ENCODE peak calls at places on chromosomes 3 and 15, in six cellular contexts. One of them, this sample, is unnamed.

GRCh38 chr15:80940331-80940730 is 49.3 kb downstream of the MESD start:
- DNase-seq in dorsolateral prefrontal cortex: no peak
- DNase-seq in activated CD8-positive, alpha-beta T cell treated with anti-CD3 and anti-CD28 coated beads for 36 hours: no peak
- DNase-seq in transverse colon: no peak
- DNase-seq in PC-9: no peak
- DNase-seq in HCT116: no peak
- DNase-seq in this sample: no peak

GRCh38 chr15:47184003-47184404 is 533.3 kb upstream of the SEMA6D start:
- DNase-seq in PC-9: no peak
- DNase-seq in activated CD8-positive, alpha-beta T cell treated with anti-CD3 and anti-CD28 coated beads for 36 hours: peak
- DNase-seq in HCT116: no peak
- DNase-seq in transverse colon: peak
- DNase-seq in dorsolateral prefrontal cortex: peak
- DNase-seq in this sample: no peak

GRCh38 chr3:48595526-48596121 is 495 bp upstream of the COL7A1 start:
- DNase-seq in transverse colon: peak
- DNase-seq in HCT116: no peak
- DNase-seq in dorsolateral prefrontal cortex: no peak
- DNase-seq in activated CD8-positive, alpha-beta T cell treated with anti-CD3 and anti-CD28 coated beads for 36 hours: peak
- DNase-seq in PC-9: peak
- DNase-seq in this sample: no peak

GRCh38 chr3:197809356-197810020 is 18.4 kb downstream of the LRCH3 start:
- DNase-seq in HCT116: no peak
- DNase-seq in transverse colon: no peak
- DNase-seq in PC-9: no peak
- DNase-seq in dorsolateral prefrontal cortex: no peak
- DNase-seq in activated CD8-positive, alpha-beta T cell treated with anti-CD3 and anti-CD28 coated beads for 36 hours: no peak
- DNase-seq in this sample: no peak

GRCh38 chr15:51281368-51281967 is 56.9 kb downstream of the CYP19A1 start:
- DNase-seq in transverse colon: peak
- DNase-seq in HCT116: peak
- DNase-seq in dorsolateral prefrontal cortex: peak
- DNase-seq in activated CD8-positive, alpha-beta T cell treated with anti-CD3 and anti-CD28 coated beads for 36 hours: peak
- DNase-seq in PC-9: no peak
- DNase-seq in this sample: no peak

GRCh38 chr15:67049351-67050044 is 15.9 kb upstream of the SMAD3 start:
- DNase-seq in transverse colon: peak
- DNase-seq in PC-9: peak
- DNase-seq in dorsolateral prefrontal cortex: peak
- DNase-seq in activated CD8-positive, alpha-beta T cell treated with anti-CD3 and anti-CD28 coated beads for 36 hours: no peak
- DNase-seq in HCT116: no peak
- DNase-seq in this sample: no peak

GRCh38 chr3:196694941-196695848 is 16.9 kb downstream of the CEP19 start:
- DNase-seq in PC-9: no peak
- DNase-seq in transverse colon: no peak
- DNase-seq in HCT116: no peak
- DNase-seq in activated CD8-positive, alpha-beta T cell treated with anti-CD3 and anti-CD28 coated beads for 36 hours: peak
- DNase-seq in dorsolateral prefrontal cortex: no peak
- DNase-seq in this sample: no peak

GRCh38 chr3:111128884-111129283 is 57.3 kb downstream of the NECTIN3 start:
- DNase-seq in transverse colon: no peak
- DNase-seq in dorsolateral prefrontal cortex: no peak
- DNase-seq in activated CD8-positive, alpha-beta T cell treated with anti-CD3 and anti-CD28 coated beads for 36 hours: no peak
- DNase-seq in PC-9: no peak
- DNase-seq in HCT116: no peak
- DNase-seq in this sample: no peak

GRCh38 chr15:98076021-98076816 is 115.7 kb downstream of the ARRDC4 start:
- DNase-seq in dorsolateral prefrontal cortex: no peak
- DNase-seq in activated CD8-positive, alpha-beta T cell treated with anti-CD3 and anti-CD28 coated beads for 36 hours: no peak
- DNase-seq in transverse colon: peak
- DNase-seq in HCT116: no peak
- DNase-seq in PC-9: no peak
- DNase-seq in this sample: no peak

GRCh38 chr15:78625621-78626280 is 5.0 kb upstream of the CHRNA3 start:
- DNase-seq in activated CD8-positive, alpha-beta T cell treated with anti-CD3 and anti-CD28 coated beads for 36 hours: no peak
- DNase-seq in dorsolateral prefrontal cortex: no peak
- DNase-seq in HCT116: no peak
- DNase-seq in transverse colon: no peak
- DNase-seq in PC-9: no peak
- DNase-seq in this sample: peak

GRCh38 chr3:169952045-169952444 is 14.6 kb upstream of the SEC62 start:
- DNase-seq in activated CD8-positive, alpha-beta T cell treated with anti-CD3 and anti-CD28 coated beads for 36 hours: no peak
- DNase-seq in dorsolateral prefrontal cortex: no peak
- DNase-seq in PC-9: no peak
- DNase-seq in HCT116: no peak
- DNase-seq in transverse colon: no peak
- DNase-seq in this sample: no peak

GRCh38 chr3:64417816-64418215 is 192.6 kb upstream of the PRICKLE2 start:
- DNase-seq in activated CD8-positive, alpha-beta T cell treated with anti-CD3 and anti-CD28 coated beads for 36 hours: no peak
- DNase-seq in PC-9: no peak
- DNase-seq in transverse colon: no peak
- DNase-seq in HCT116: no peak
- DNase-seq in dorsolateral prefrontal cortex: no peak
- DNase-seq in this sample: no peak

GRCh38 chr3:119579366-119580147 is at the start of gene ADPRH:
- DNase-seq in HCT116: peak
- DNase-seq in transverse colon: peak
- DNase-seq in activated CD8-positive, alpha-beta T cell treated with anti-CD3 and anti-CD28 coated beads for 36 hours: peak
- DNase-seq in dorsolateral prefrontal cortex: peak
- DNase-seq in PC-9: no peak
- DNase-seq in this sample: peak

GRCh38 chr3:88324788-88325187 is 175.0 kb downstream of the C3orf38 start:
- DNase-seq in dorsolateral prefrontal cortex: no peak
- DNase-seq in activated CD8-positive, alpha-beta T cell treated with anti-CD3 and anti-CD28 coated beads for 36 hours: no peak
- DNase-seq in HCT116: no peak
- DNase-seq in PC-9: no peak
- DNase-seq in transverse colon: no peak
- DNase-seq in this sample: no peak

GRCh38 chr3:45225465-45226205 is 452 bp downstream of the TMEM158 start:
- DNase-seq in dorsolateral prefrontal cortex: no peak
- DNase-seq in activated CD8-positive, alpha-beta T cell treated with anti-CD3 and anti-CD28 coated beads for 36 hours: peak
- DNase-seq in transverse colon: no peak
- DNase-seq in PC-9: no peak
- DNase-seq in HCT116: no peak
- DNase-seq in this sample: peak

GRCh38 chr3:192273611-192274010 is 453.7 kb downstream of the FGF12 start:
- DNase-seq in transverse colon: no peak
- DNase-seq in activated CD8-positive, alpha-beta T cell treated with anti-CD3 and anti-CD28 coated beads for 36 hours: no peak
- DNase-seq in HCT116: no peak
- DNase-seq in PC-9: peak
- DNase-seq in dorsolateral prefrontal cortex: no peak
- DNase-seq in this sample: no peak

GRCh38 chr3:174955513-174956001 is 96.4 kb downstream of the NAALADL2 start:
- DNase-seq in transverse colon: no peak
- DNase-seq in PC-9: peak
- DNase-seq in dorsolateral prefrontal cortex: no peak
- DNase-seq in HCT116: peak
- DNase-seq in activated CD8-positive, alpha-beta T cell treated with anti-CD3 and anti-CD28 coated beads for 36 hours: no peak
- DNase-seq in this sample: no peak

GRCh38 chr15:74295800-74296199 is 59.7 kb downstream of the CCDC33 start:
- DNase-seq in PC-9: no peak
- DNase-seq in dorsolateral prefrontal cortex: no peak
- DNase-seq in HCT116: no peak
- DNase-seq in activated CD8-positive, alpha-beta T cell treated with anti-CD3 and anti-CD28 coated beads for 36 hours: no peak
- DNase-seq in transverse colon: no peak
- DNase-seq in this sample: no peak
- TF ChIP-seq CTCF in PC-9: peak
- TF ChIP-seq CTCF in dorsolateral prefrontal cortex: no peak
- TF ChIP-seq CTCF in HCT116: peak
- TF ChIP-seq CTCF in activated CD8-positive, alpha-beta T cell treated with anti-CD3 and anti-CD28 coated beads for 36 hours: no peak
- TF ChIP-seq CTCF in transverse colon: no peak
- TF ChIP-seq CTCF in this sample: no peak

DNA sequence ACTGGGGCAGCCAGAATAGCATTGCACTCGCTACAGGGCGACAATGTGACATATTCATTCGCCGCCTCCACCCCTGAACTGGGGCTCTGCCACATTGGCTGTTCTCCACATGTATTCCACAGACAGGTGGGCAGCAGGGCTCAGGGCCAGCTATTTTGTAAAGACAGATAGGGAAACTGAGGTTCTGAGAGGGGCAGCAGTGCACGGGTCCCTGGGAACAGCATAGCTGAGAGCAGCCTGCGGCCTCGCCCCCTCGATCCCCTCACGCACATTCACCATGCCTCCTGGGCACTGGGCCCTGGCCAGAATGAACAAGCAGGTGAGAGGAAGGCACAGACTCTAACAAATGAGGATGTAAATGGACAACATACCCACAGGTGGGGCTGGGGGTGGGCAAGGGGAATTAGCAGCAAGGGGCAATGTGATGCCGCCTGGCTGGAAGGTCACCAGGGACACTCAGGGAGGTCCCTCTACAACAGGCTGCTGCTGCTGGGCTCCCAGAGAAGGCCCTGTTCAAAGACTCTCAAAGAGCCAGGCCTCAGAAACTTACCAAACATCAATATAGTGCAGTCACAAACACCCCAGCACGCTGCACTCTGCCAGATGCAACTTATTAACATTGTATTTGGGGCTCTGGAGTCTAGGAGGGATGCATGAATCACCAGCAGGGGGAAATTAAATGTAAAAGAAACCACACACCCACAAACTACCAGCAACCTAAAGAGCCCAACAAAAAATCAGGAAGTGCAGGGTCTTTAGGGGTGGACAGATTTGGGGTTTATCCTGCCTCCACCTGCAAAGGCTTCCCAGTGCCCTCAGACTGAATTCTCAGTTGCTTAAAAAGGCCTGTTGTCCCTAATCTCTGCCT is 74.8 kb upstream of the SPATA12 start:
- DNase-seq in PC-9: no peak
- DNase-seq in dorsolateral prefrontal cortex: no peak
- DNase-seq in HCT116: no peak
- DNase-seq in transverse colon: no peak
- DNase-seq in activated CD8-positive, alpha-beta T cell treated with anti-CD3 and anti-CD28 coated beads for 36 hours: peak
- DNase-seq in this sample: no peak
- TF ChIP-seq CTCF in PC-9: no peak
- TF ChIP-seq CTCF in dorsolateral prefrontal cortex: no peak
- TF ChIP-seq CTCF in HCT116: no peak
- TF ChIP-seq CTCF in transverse colon: no peak
- TF ChIP-seq CTCF in activated CD8-positive, alpha-beta T cell treated with anti-CD3 and anti-CD28 coated beads for 36 hours: peak
- TF ChIP-seq CTCF in this sample: no peak

DNA sequence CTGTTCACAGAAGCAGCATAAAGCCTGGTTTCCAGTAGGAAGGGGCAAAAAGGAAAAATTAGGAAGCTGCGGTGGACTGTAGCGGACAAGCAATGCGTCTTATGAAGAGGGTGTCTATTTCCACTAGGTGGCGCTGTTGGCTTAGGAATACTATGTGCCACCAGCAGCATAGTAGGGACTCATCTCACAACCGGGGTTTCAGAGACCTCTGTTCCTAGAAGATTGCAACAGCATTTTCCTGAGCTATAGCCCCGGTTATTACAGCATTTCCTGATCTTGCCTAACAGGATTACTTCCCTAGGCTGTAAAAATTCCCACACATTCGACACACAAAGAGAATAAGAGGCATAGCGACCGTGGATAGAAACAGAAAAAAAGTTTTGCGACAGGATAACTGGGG is 683.0 kb downstream of the TBL1XR1 start:
- DNase-seq in PC-9: peak
- DNase-seq in activated CD8-positive, alpha-beta T cell treated with anti-CD3 and anti-CD28 coated beads for 36 hours: peak
- DNase-seq in transverse colon: no peak
- DNase-seq in HCT116: peak
- DNase-seq in dorsolateral prefrontal cortex: no peak
- DNase-seq in this sample: peak
- TF ChIP-seq CTCF in PC-9: peak
- TF ChIP-seq CTCF in activated CD8-positive, alpha-beta T cell treated with anti-CD3 and anti-CD28 coated beads for 36 hours: peak
- TF ChIP-seq CTCF in transverse colon: peak
- TF ChIP-seq CTCF in HCT116: peak
- TF ChIP-seq CTCF in dorsolateral prefrontal cortex: peak
- TF ChIP-seq CTCF in this sample: peak

GRCh38 chr3:62134061-62134496 is 239.3 kb downstream of the FEZF2 start:
- DNase-seq in HCT116: peak
- DNase-seq in activated CD8-positive, alpha-beta T cell treated with anti-CD3 and anti-CD28 coated beads for 36 hours: no peak
- DNase-seq in PC-9: peak
- DNase-seq in dorsolateral prefrontal cortex: no peak
- DNase-seq in transverse colon: peak
- DNase-seq in this sample: no peak

GRCh38 chr3:62133015-62133414 is 240.3 kb downstream of the FEZF2 start:
- DNase-seq in PC-9: no peak
- DNase-seq in dorsolateral prefrontal cortex: no peak
- DNase-seq in activated CD8-positive, alpha-beta T cell treated with anti-CD3 and anti-CD28 coated beads for 36 hours: no peak
- DNase-seq in transverse colon: no peak
- DNase-seq in HCT116: no peak
- DNase-seq in this sample: no peak

GRCh38 chr3:62132027-62132590 is 241.2 kb downstream of the FEZF2 start:
- DNase-seq in dorsolateral prefrontal cortex: no peak
- DNase-seq in transverse colon: no peak
- DNase-seq in PC-9: no peak
- DNase-seq in HCT116: no peak
- DNase-seq in activated CD8-positive, alpha-beta T cell treated with anti-CD3 and anti-CD28 coated beads for 36 hours: no peak
- DNase-seq in this sample: no peak

GRCh38 chr3:62131050-62131449 is 242.3 kb downstream of the FEZF2 start:
- DNase-seq in activated CD8-positive, alpha-beta T cell treated with anti-CD3 and anti-CD28 coated beads for 36 hours: no peak
- DNase-seq in PC-9: no peak
- DNase-seq in transverse colon: no peak
- DNase-seq in HCT116: no peak
- DNase-seq in dorsolateral prefrontal cortex: no peak
- DNase-seq in this sample: no peak

GRCh38 chr3:62131620-62132019 is 241.7 kb downstream of the FEZF2 start:
- DNase-seq in HCT116: peak
- DNase-seq in PC-9: no peak
- DNase-seq in transverse colon: no peak
- DNase-seq in dorsolateral prefrontal cortex: no peak
- DNase-seq in activated CD8-positive, alpha-beta T cell treated with anti-CD3 and anti-CD28 coated beads for 36 hours: no peak
- DNase-seq in this sample: no peak
- TF ChIP-seq CTCF in HCT116: peak
- TF ChIP-seq CTCF in PC-9: peak
- TF ChIP-seq CTCF in transverse colon: no peak
- TF ChIP-seq CTCF in dorsolateral prefrontal cortex: peak
- TF ChIP-seq CTCF in activated CD8-positive, alpha-beta T cell treated with anti-CD3 and anti-CD28 coated beads for 36 hours: no peak
- TF ChIP-seq CTCF in this sample: peak

GRCh38 chr3:131616719-131617118 is 113.9 kb upstream of the MRPL3 start:
- DNase-seq in transverse colon: no peak
- DNase-seq in dorsolateral prefrontal cortex: no peak
- DNase-seq in activated CD8-positive, alpha-beta T cell treated with anti-CD3 and anti-CD28 coated beads for 36 hours: no peak
- DNase-seq in PC-9: no peak
- DNase-seq in HCT116: no peak
- DNase-seq in this sample: no peak
- TF ChIP-seq CTCF in transverse colon: no peak
- TF ChIP-seq CTCF in dorsolateral prefrontal cortex: no peak
- TF ChIP-seq CTCF in activated CD8-positive, alpha-beta T cell treated with anti-CD3 and anti-CD28 coated beads for 36 hours: no peak
- TF ChIP-seq CTCF in PC-9: no peak
- TF ChIP-seq CTCF in HCT116: no peak
- TF ChIP-seq CTCF in this sample: no peak

GRCh38 chr3:136070953-136071949 is 105.7 kb downstream of the PPP2R3A start:
- DNase-seq in transverse colon: no peak
- DNase-seq in dorsolateral prefrontal cortex: no peak
- DNase-seq in activated CD8-positive, alpha-beta T cell treated with anti-CD3 and anti-CD28 coated beads for 36 hours: no peak
- DNase-seq in PC-9: no peak
- DNase-seq in HCT116: no peak
- DNase-seq in this sample: no peak
- TF ChIP-seq CTCF in transverse colon: no peak
- TF ChIP-seq CTCF in dorsolateral prefrontal cortex: peak
- TF ChIP-seq CTCF in activated CD8-positive, alpha-beta T cell treated with anti-CD3 and anti-CD28 coated beads for 36 hours: no peak
- TF ChIP-seq CTCF in PC-9: peak
- TF ChIP-seq CTCF in HCT116: peak
- TF ChIP-seq CTCF in this sample: no peak